ENCODE peak calls at places on chromosomes 1 and 21, in six cellular contexts. One of them, this sample, is unnamed.

GRCh38 chr1:208219659-208220282 is 24.4 kb downstream of the PLXNA2 start:
- DNase-seq in lung: no peak
- DNase-seq in stomach: no peak
- DNase-seq in activated CD4-positive, CD25-positive, alpha-beta regulatory T cell: no peak
- DNase-seq in iris pigment epithelial cell: peak; percentile 87
- DNase-seq in Caki2: no peak
- DNase-seq in this sample: no peak

GRCh38 chr1:53576381-53576801 is 117.2 kb downstream of the DMRTB1 start:
- DNase-seq in lung: no peak
- DNase-seq in stomach: no peak
- DNase-seq in activated CD4-positive, CD25-positive, alpha-beta regulatory T cell: no peak
- DNase-seq in iris pigment epithelial cell: peak; percentile 31
- DNase-seq in Caki2: peak; percentile 31
- DNase-seq in this sample: no peak

GRCh38 chr1:14267991-14268390 is 330.5 kb upstream of the KAZN start:
- DNase-seq in lung: no peak
- DNase-seq in stomach: no peak
- DNase-seq in activated CD4-positive, CD25-positive, alpha-beta regulatory T cell: no peak
- DNase-seq in iris pigment epithelial cell: peak; percentile 21
- DNase-seq in Caki2: no peak
- DNase-seq in this sample: no peak

GRCh38 chr1:162772571-162773154 is 17.8 kb upstream of the HSD17B7 start:
- DNase-seq in lung: no peak
- DNase-seq in stomach: no peak
- DNase-seq in activated CD4-positive, CD25-positive, alpha-beta regulatory T cell: no peak
- DNase-seq in iris pigment epithelial cell: peak; percentile 18
- DNase-seq in Caki2: no peak
- DNase-seq in this sample: no peak

GRCh38 chr21:28580585-28580984 is 412.1 kb downstream of the LTN1 start:
- DNase-seq in lung: no peak
- DNase-seq in stomach: no peak
- DNase-seq in activated CD4-positive, CD25-positive, alpha-beta regulatory T cell: no peak
- DNase-seq in iris pigment epithelial cell: no peak
- DNase-seq in Caki2: no peak
- DNase-seq in this sample: no peak

GRCh38 chr1:18962121-18962721 is 5.7 kb upstream of the IFFO2 start:
- DNase-seq in lung: no peak
- DNase-seq in stomach: no peak
- DNase-seq in activated CD4-positive, CD25-positive, alpha-beta regulatory T cell: no peak
- DNase-seq in iris pigment epithelial cell: no peak
- DNase-seq in Caki2: no peak
- DNase-seq in this sample: no peak

GRCh38 chr1:225378880-225379279 is 49.0 kb downstream of the LBR start:
- DNase-seq in lung: no peak
- DNase-seq in stomach: no peak
- DNase-seq in activated CD4-positive, CD25-positive, alpha-beta regulatory T cell: no peak
- DNase-seq in iris pigment epithelial cell: peak; percentile 59
- DNase-seq in Caki2: no peak
- DNase-seq in this sample: no peak

GRCh38 chr1:66521736-66522365 is 12.1 kb upstream of the SGIP1 start:
- DNase-seq in lung: no peak
- DNase-seq in stomach: no peak
- DNase-seq in activated CD4-positive, CD25-positive, alpha-beta regulatory T cell: no peak
- DNase-seq in iris pigment epithelial cell: peak; percentile 92
- DNase-seq in Caki2: no peak
- DNase-seq in this sample: no peak

GRCh38 chr1:85576642-85577420 is 3.7 kb upstream of the CCN1 start:
- DNase-seq in lung: peak; percentile 88
- DNase-seq in stomach: peak; percentile 71
- DNase-seq in activated CD4-positive, CD25-positive, alpha-beta regulatory T cell: no peak
- DNase-seq in iris pigment epithelial cell: peak; percentile 90
- DNase-seq in Caki2: peak; percentile 71
- DNase-seq in this sample: peak; percentile 64

GRCh38 chr1:19661721-19662228 is 2.9 kb upstream of the HTR6 start:
- DNase-seq in lung: no peak
- DNase-seq in stomach: no peak
- DNase-seq in activated CD4-positive, CD25-positive, alpha-beta regulatory T cell: no peak
- DNase-seq in iris pigment epithelial cell: no peak
- DNase-seq in Caki2: no peak
- DNase-seq in this sample: no peak

GRCh38 chr1:166947398-166948043 is 27.8 kb downstream of the ILDR2 start:
- DNase-seq in lung: no peak
- DNase-seq in stomach: peak; percentile 27
- DNase-seq in activated CD4-positive, CD25-positive, alpha-beta regulatory T cell: no peak
- DNase-seq in iris pigment epithelial cell: peak; percentile 65
- DNase-seq in Caki2: no peak
- DNase-seq in this sample: no peak

GRCh38 chr1:1120096-1120495 is 4.2 kb upstream of the C1orf159 start:
- DNase-seq in lung: no peak
- DNase-seq in stomach: no peak
- DNase-seq in activated CD4-positive, CD25-positive, alpha-beta regulatory T cell: no peak
- DNase-seq in iris pigment epithelial cell: no peak
- DNase-seq in Caki2: no peak
- DNase-seq in this sample: no peak

GRCh38 chr1:231847612-231848390 is 221.2 kb downstream of the DISC1 start:
- DNase-seq in lung: no peak
- DNase-seq in stomach: no peak
- DNase-seq in activated CD4-positive, CD25-positive, alpha-beta regulatory T cell: no peak
- DNase-seq in iris pigment epithelial cell: no peak
- DNase-seq in Caki2: no peak
- DNase-seq in this sample: no peak

GRCh38 chr1:185207178-185207577 is 50.2 kb downstream of the SWT1 start:
- DNase-seq in lung: no peak
- DNase-seq in stomach: no peak
- DNase-seq in activated CD4-positive, CD25-positive, alpha-beta regulatory T cell: no peak
- DNase-seq in iris pigment epithelial cell: no peak
- DNase-seq in Caki2: no peak
- DNase-seq in this sample: no peak

This sample was measured in T-helper 2 cell treated with Interferon-gamma antibody and Interleukin-4, amounts not matched to agents 5 μg/mL and 100 μg/mL, for 36 hours.